ENCODE peak calls at places on chromosome 21, in nine cellular contexts. S is neuronal stem cell; P is pancreas; D is CD8-positive, alpha-beta T cell; C is lower lobe of right lung; E is H1; K is brain microvascular endothelial cell; Z is stomach; I is fibroblast of lung. A is an unnamed sample.

GRCh38 chr21:42614811-42615342 is 38.5 kb upstream of the PDE9A start:
- DNase-seq in K (no peak), S (no peak), D (peak; percentile 43), C (peak; percentile 67), I (no peak), E (no peak), P (peak; percentile 41), Z (peak; percentile 49), A (no peak)

GRCh38 chr21:40902299-40902698 is 55.3 kb upstream of the DSCAM start:
- DNase-seq in K (no peak), S (no peak), D (no peak), I (no peak), Z (peak; percentile 52), P (peak; percentile 15), C (no peak), E (no peak), A (no peak)

GRCh38 chr21:34743831-34744230 is 75.0 kb downstream of the CLIC6 start:
- DNase-seq in D (no peak), E (no peak), K (peak; percentile 18), I (peak; percentile 84), P (peak; percentile 38), Z (peak; percentile 63), C (no peak), S (no peak), A (peak; percentile 83)

GRCh38 chr21:36347962-36348328 is 27.9 kb downstream of the MORC3 start:
- DNase-seq in D (no peak), P (no peak), K (no peak), I (peak; percentile 19), E (no peak), Z (no peak), S (no peak), C (no peak), A (no peak)

GRCh38 chr21:33244082-33244780 is 14.5 kb downstream of the IFNAR2 start:
- DNase-seq in D (peak; percentile 9), E (no peak), P (no peak), I (no peak), C (no peak), S (no peak), K (no peak), Z (no peak), A (no peak)

GRCh38 chr21:33801424-33802405 is 113.9 kb downstream of the ATP5PO start:
- DNase-seq in P (no peak), C (no peak), D (no peak), Z (peak; percentile 46), I (peak; percentile 43), E (no peak), K (peak; percentile 55), S (no peak), A (no peak)

GRCh38 chr21:42321845-42322244 is 6.6 kb upstream of the TFF3 start:
- DNase-seq in S (no peak), D (no peak), I (no peak), Z (no peak), C (no peak), E (peak; percentile 29), K (no peak), P (no peak), A (no peak)

GRCh38 chr21:39654951-39655350 is 42.2 kb downstream of the B3GALT5 start:
- DNase-seq in P (no peak), E (no peak), I (no peak), S (no peak), C (no peak), D (no peak), K (no peak), Z (no peak), A (no peak)

GRCh38 chr21:16572032-16572431 is 842.2 kb downstream of the USP25 start:
- DNase-seq in I (no peak), P (no peak), E (no peak), S (no peak), D (no peak), C (no peak), Z (no peak), K (no peak), A (no peak)

GRCh38 chr21:32599146-32599925 is 12.8 kb downstream of the CFAP298 start:
- DNase-seq in I (no peak), C (no peak), S (no peak), D (no peak), K (no peak), P (no peak), E (no peak), Z (no peak), A (no peak)

DNA sequence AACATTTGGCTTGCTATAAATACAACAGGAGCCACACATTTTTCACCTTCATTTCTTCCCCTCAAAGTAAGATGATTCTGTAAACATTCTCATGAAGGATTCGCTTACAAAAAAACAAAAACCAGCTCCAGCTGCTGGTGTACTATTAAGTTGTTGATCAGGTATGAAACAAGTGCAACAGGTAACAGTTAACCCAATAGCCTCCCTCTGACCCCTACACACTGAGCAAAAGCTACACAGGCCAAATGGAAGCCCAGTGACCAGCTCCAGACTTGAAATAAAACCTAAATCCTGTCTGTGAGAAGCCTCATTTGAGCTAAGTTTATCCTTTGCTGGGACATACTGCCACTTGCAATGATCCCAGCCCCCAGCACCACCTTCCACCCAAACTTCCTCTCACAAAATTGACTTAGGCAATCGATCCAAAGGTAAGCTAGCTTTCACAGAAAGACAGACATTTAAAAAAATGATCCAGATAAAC is 991 bp downstream of the TIAM1 start:
- DNase-seq in K (no peak), S (no peak), I (no peak), E (no peak), D (no peak), Z (no peak), C (no peak), P (no peak), A (no peak)
- H3K27me3 ChIP-seq in K (no peaks in the 10 kb centered on the region), S (no peaks in the 10 kb centered on the region), I (peaks cover 6% of the 10 kb centered on the region), E (no peaks in the 10 kb centered on the region), D (no peaks in the 10 kb centered on the region), Z (peaks cover 15% of the 10 kb centered on the region), C (peaks cover 15% of the 10 kb centered on the region), P (no peaks in the 10 kb centered on the region), A (no peaks in the 10 kb centered on the region)

DNA sequence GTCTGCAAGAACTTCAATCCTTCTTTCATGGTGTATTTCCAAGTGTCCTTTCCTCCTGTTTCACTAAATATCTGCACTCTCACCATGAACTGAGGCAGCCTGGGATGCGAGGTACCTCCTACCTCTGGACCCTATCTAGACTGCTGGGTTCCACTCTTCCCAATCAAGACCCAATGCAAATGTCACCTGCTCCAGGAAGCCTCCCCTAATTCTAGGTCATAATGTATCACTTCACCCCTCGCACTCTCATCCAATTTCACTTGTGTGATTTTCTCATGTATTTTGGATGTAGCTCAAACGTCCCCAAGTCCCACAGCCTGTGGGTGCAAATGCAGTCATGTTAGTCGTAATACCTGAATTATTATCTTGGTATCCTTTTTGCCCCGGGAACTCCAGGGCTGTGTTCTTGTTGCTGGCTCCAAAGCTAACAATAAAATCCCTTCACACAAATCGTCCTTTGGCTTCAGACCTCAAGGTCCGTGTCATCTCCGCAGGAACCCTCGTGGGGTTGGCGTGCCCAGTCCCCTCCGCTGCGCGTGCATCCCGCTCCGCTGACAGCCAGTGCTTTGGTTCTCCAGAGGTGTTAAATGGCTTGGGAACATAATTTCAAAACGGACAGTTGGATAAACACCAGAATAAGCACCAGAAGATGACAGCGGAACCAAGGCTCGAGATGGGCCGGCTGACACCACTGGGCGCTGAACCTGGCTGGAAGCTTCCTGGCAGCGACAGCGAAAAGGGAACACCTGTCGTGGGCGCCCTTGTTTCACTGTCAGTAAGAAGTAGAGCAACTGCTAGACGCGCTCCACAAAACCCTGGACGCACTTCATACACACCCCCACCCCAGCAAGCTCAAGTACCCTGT is 1.0 kb upstream of the BACH1 start:
- DNase-seq in E (no peak), I (no peak), P (no peak), D (no peak), Z (no peak), K (no peak), C (no peak), S (no peak), A (no peak)
- H3K4me3 ChIP-seq in E (peak overlapping the region; percentile 30), I (no peak overlapping the region), P (peak overlapping the region; percentile 72), D (peak overlapping the region; percentile 68), Z (peak overlapping the region; percentile 97), K (peak overlapping the region; percentile 54), C (peak overlapping the region; percentile 81), S (peak overlapping the region; percentile 86), A (no peak overlapping the region)

DNA sequence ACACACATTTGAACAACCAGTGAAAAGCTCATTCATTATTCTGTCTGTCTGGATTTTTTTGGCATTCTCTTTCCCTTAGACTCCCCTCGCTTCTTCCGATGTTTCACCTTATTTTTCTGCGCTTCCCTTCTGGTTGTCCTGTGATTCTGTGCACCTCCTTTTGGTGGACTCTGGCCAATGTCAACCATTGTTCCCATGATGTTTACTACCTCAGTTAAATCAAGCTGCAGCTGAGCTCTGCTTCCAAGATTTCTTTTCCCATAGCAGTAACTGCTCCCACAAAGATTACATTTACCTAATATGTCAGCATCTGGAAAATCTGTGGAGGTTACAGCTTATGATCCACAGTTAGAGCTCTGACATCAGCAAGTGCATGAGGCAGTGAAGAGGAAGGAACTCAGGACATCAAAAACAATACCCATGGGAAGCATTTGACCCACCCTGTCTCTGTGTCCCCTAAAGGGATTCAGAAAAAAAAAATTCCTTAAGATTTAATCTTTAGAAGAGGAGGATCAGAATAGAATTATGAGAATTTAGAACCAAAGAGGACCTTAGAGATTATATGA is 69.9 kb upstream of the ADAMTS5 start:
- DNase-seq in S (no peak), K (no peak), P (no peak), E (no peak), Z (no peak), D (no peak), I (no peak), C (no peak), A (no peak)
- H3K27ac ChIP-seq in S (no peak overlapping the region), K (no peak overlapping the region), P (no peak overlapping the region), E (no peak overlapping the region), Z (no peak overlapping the region), D (no peak overlapping the region), I (no peak overlapping the region), C (no peak overlapping the region), A (no peak overlapping the region)

GRCh38 chr21:22363504-22363903 is 1365.3 kb downstream of the NCAM2 start:
- DNase-seq in P (no peak), D (no peak), K (no peak), I (no peak), S (no peak), E (no peak), Z (no peak), C (no peak), A (no peak)
- H3K27me3 ChIP-seq in P (no peaks in the 10 kb centered on the region), D (no peaks in the 10 kb centered on the region), K (no peaks in the 10 kb centered on the region), I (no peaks in the 10 kb centered on the region), S (no peaks in the 10 kb centered on the region), E (no peaks in the 10 kb centered on the region), Z (no peaks in the 10 kb centered on the region), C (no peaks in the 10 kb centered on the region), A (no peaks in the 10 kb centered on the region)

GRCh38 chr21:37372127-37372731 is 5.7 kb downstream of the DYRK1A start:
- DNase-seq in D (no peak), S (no peak), E (no peak), I (no peak), Z (no peak), K (no peak), C (no peak), P (no peak), A (no peak)
- H3K4me3 ChIP-seq in D (no peak overlapping the region), S (no peak overlapping the region), E (no peak overlapping the region), I (no peak overlapping the region), Z (no peak overlapping the region), K (no peak overlapping the region), C (no peak overlapping the region), P (no peak overlapping the region), A (no peak overlapping the region)